ENCODE peak calls at places on chromosomes 4 and X, in four cellular contexts. One of them, this sample, is unnamed.

GRCh38 chr4:126247409-126247808 is 932.7 kb downstream of the FAT4 start:
- DNase-seq in HepG2: no peak
- DNase-seq in GM12878: no peak
- DNase-seq in K562: no peak
- DNase-seq in this sample: no peak

GRCh38 chr4:68218044-68218443 is 27.4 kb downstream of the TMPRSS11B start:
- DNase-seq in GM12878: no peak
- DNase-seq in HepG2: no peak
- DNase-seq in K562: no peak
- DNase-seq in this sample: no peak

GRCh38 chr4:80500593-80500992 is 165.1 kb downstream of the CFAP299 start:
- DNase-seq in GM12878: no peak
- DNase-seq in K562: no peak
- DNase-seq in HepG2: no peak
- DNase-seq in this sample: no peak

GRCh38 chrX:71111141-71111843 is at the start of gene IL2RG:
- DNase-seq in HepG2: no peak
- DNase-seq in K562: peak; percentile 57
- DNase-seq in GM12878: peak; percentile 87
- DNase-seq in this sample: no peak

GRCh38 chrX:18561020-18561419 is 110.9 kb downstream of the RS1 start:
- DNase-seq in GM12878: no peak
- DNase-seq in HepG2: no peak
- DNase-seq in K562: no peak
- DNase-seq in this sample: no peak

GRCh38 chr4:73259552-73260140 is 1.0 kb upstream of the ANKRD17 start:
- DNase-seq in K562: peak; percentile 11
- DNase-seq in GM12878: no peak
- DNase-seq in HepG2: peak; percentile 9
- DNase-seq in this sample: peak; percentile 21

GRCh38 chr4:25351777-25352421 is 25.2 kb upstream of the ANAPC4 start:
- DNase-seq in GM12878: no peak
- DNase-seq in K562: no peak
- DNase-seq in HepG2: no peak
- DNase-seq in this sample: peak; percentile 26

GRCh38 chr4:108611360-108611759 is 9.0 kb upstream of the RPL34 start:
- DNase-seq in K562: no peak
- DNase-seq in HepG2: no peak
- DNase-seq in GM12878: no peak
- DNase-seq in this sample: no peak

DNA sequence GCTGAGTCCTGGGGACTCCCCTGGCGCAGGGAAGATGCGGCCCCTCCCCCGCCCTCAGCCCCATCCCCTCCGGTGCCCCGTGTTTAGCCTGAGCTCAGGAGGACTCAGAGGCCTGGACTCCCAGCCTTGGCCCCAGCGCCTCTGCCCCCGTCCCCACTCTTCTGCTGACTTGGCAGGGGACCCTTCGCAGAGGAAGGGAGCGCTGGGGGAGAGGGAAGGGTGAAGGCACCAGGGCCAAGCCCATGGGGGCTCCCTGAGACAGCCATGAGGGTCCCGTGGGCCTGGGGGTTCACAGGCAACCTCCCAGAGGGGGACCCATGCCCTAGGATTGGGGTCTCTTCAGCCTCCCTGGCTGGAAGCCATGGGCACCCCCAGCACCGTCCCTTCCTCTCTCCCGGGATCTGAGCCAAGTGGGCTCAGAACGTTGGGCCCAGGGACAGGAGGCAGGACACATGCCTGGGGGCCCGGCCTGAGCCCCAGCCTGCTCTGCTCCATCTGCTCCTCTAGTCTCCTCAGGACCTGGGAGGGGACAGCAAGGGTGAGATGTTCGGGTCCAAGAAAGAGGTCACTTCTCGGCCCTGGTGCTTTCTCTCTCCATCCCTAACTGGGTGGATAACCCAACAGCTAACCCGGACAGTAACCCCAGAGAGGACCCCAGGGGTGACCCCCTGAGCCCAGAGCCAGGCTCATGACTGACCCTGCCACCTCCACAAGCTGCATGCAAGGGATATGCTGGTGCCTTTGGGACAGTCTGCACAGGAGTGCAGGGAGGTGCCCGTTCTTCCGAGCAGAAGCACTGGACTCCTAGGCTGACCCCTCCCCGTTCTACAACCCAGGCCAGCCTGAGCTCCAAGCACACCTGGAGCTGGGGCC is 1.5 kb upstream of the CPLX1 start:
- DNase-seq in HepG2: no peak
- DNase-seq in GM12878: no peak
- DNase-seq in K562: no peak
- DNase-seq in this sample: peak; percentile 35
- TF ChIP-seq EZH2 in HepG2: no peak
- TF ChIP-seq EZH2 in GM12878: no peak
- TF ChIP-seq EZH2 in K562: no peak
- TF ChIP-seq EZH2 in this sample: no peak

GRCh38 chr4:17066241-17066640 is 167.8 kb upstream of the LDB2 start:
- DNase-seq in GM12878: no peak
- DNase-seq in HepG2: no peak
- DNase-seq in K562: no peak
- DNase-seq in this sample: no peak
- TF ChIP-seq JUNB in GM12878: no peak
- TF ChIP-seq JUNB in HepG2: no peak
- TF ChIP-seq JUNB in K562: no peak
- TF ChIP-seq JUNB in this sample: no peak

GRCh38 chr4:11428161-11428700 is 463 bp downstream of the HS3ST1 start:
- DNase-seq in HepG2: no peak
- DNase-seq in GM12878: no peak
- DNase-seq in K562: no peak
- DNase-seq in this sample: peak; percentile 47

GRCh38 chr4:11426003-11426402 is 2.7 kb downstream of the HS3ST1 start:
- DNase-seq in GM12878: no peak
- DNase-seq in HepG2: no peak
- DNase-seq in K562: no peak
- DNase-seq in this sample: no peak

GRCh38 chr4:11428701-11429571 is at the start of gene HS3ST1:
- DNase-seq in K562: no peak
- DNase-seq in GM12878: no peak
- DNase-seq in HepG2: no peak
- DNase-seq in this sample: peak; percentile 91

GRCh38 chr4:11426716-11427115 is 2.0 kb downstream of the HS3ST1 start:
- DNase-seq in K562: no peak
- DNase-seq in HepG2: no peak
- DNase-seq in GM12878: no peak
- DNase-seq in this sample: no peak

GRCh38 chr4:11427201-11427996 is 1.3 kb downstream of the HS3ST1 start:
- DNase-seq in HepG2: no peak
- DNase-seq in GM12878: no peak
- DNase-seq in K562: no peak
- DNase-seq in this sample: peak; percentile 57
- TF ChIP-seq EZH2 in HepG2: no peak
- TF ChIP-seq EZH2 in GM12878: no peak
- TF ChIP-seq EZH2 in K562: no peak
- TF ChIP-seq EZH2 in this sample: no peak

DNA sequence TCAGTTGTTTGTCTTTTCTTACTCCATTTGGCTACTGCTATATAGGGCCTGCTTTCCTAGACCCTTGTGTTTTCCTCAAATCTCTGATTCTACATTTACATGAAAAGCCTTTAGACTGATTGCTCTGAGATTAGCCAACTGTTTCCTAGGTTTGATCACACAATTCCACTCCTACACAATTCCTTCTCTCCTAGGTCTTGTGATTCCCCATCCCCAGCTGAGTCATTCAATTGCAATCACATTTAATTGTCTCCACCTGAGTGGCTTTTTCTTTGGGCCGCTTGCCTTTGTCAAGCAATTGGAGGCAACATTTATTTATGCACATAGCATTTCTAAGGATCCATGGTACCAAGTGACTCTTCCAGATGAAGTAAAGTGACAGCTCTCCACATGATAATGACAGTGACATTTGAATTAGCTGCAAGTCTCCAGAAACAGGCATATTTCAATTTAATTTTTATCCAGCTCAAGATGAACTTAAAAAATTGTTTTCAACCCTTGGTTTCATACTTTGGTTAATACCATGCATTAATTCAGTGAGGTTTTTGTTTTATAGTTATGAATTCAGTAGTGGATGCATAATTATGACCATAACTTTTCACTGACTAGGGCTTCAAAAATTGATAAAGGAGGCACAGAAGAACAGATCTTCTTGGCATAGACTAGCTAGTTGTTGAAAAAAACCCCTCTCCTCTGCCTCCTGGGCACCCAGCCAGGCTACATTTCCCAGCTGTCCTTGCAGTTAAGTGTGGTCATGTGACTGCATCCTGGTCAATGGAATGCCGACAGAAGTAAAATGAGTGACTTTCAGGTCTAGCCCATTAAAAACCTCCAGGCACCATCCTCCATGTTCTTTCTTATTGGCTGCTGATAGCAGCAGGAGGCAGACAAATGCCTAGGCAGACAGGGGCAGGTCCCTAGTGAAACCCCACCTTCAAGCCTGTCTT is 35.6 kb downstream of the ATXN3L start:
- DNase-seq in K562: no peak
- DNase-seq in HepG2: no peak
- DNase-seq in GM12878: no peak
- DNase-seq in this sample: peak; percentile 23
- TF ChIP-seq JUNB in K562: no peak
- TF ChIP-seq JUNB in HepG2: no peak
- TF ChIP-seq JUNB in GM12878: no peak
- TF ChIP-seq JUNB in this sample: no peak

DNA sequence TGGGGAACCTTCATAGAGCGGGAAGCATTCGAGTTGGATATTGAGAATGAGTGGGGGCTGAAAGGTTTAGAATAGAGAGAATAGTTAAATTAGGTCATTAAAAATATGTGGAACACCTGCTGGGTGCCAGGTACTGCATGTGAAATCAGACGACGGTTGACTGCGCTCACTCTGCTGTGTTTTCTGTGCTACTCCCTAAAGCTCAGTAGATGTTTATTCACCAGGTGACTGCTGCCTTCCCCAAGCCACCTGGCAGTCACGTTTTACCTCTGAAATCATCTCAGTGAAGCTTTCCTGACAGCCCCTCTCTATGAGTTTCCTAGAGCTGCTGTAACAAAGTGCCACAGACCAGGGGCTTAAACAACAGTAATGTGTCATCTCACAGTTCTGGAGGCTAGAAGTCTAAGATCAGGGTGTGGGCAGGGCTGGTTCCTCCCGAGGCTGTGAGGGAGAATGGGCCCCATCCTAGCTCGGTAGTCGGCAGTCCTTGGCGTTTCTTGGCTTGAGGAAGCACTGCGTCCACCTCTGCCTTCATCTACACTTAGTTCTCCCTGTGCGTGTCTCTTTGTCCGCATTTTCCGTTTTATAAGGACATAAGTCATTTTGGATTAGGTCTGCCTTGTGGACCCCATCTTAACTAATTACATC is 25.3 kb downstream of the ADD1 start:
- DNase-seq in GM12878: no peak
- DNase-seq in K562: no peak
- DNase-seq in HepG2: no peak
- DNase-seq in this sample: no peak
- TF ChIP-seq EZH2 in GM12878: no peak
- TF ChIP-seq EZH2 in K562: no peak
- TF ChIP-seq EZH2 in HepG2: no peak
- TF ChIP-seq EZH2 in this sample: no peak

GRCh38 chr4:14743172-14743571 is 259.1 kb upstream of the CPEB2 start:
- DNase-seq in K562: no peak
- DNase-seq in GM12878: no peak
- DNase-seq in HepG2: no peak
- DNase-seq in this sample: no peak

GRCh38 chr4:14742054-14742453 is 260.2 kb upstream of the CPEB2 start:
- DNase-seq in GM12878: no peak
- DNase-seq in HepG2: no peak
- DNase-seq in K562: no peak
- DNase-seq in this sample: no peak

GRCh38 chr4:14744346-14744745 is 257.9 kb upstream of the CPEB2 start:
- DNase-seq in GM12878: no peak
- DNase-seq in HepG2: no peak
- DNase-seq in K562: no peak
- DNase-seq in this sample: peak; percentile 21

GRCh38 chr4:14743601-14744000 is 258.7 kb upstream of the CPEB2 start:
- DNase-seq in HepG2: no peak
- DNase-seq in GM12878: no peak
- DNase-seq in K562: no peak
- DNase-seq in this sample: no peak
- TF ChIP-seq JUNB in HepG2: no peak
- TF ChIP-seq JUNB in GM12878: no peak
- TF ChIP-seq JUNB in K562: no peak
- TF ChIP-seq JUNB in this sample: no peak

DNA sequence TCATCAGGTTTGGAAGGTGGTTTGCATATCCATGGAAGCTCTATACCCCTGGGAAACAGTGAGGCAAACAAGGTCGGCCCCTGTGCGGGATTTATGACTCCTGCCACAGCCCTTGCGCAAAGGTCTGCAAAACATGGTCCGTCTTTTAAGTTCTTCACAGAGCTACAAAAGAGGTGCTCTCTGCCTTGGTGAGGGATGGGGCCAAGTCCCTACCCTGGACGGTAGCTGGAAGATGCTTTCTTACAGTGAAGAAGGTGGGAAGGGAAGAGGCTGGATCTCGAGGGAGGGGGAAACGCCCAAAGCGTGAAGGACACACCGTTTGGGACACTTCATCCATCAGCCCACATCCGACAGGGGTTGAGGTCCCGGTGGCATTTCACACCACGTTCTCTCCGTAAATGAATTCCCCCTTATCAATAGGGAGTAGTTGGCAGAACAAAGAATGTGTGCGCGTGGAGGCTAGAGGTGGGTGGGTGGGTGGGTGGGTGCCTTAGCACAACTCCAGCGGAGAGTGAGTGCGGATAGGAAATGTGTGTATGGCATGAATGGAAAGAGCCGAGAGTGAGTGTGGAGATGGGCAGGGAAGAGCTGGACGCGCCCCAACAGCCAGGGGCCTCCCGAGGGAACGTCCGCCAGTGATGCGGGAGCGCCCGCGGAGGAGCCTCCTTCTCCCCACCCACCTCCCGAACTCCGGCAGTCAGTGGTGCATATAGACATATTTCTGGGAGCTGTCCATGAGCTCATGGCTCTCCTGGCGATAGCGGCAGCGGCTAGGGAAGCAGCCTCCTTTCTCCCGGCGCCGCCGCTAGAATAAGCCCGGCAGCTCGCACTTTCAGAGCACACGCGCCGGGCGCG is 68.3 kb downstream of the LARP7 start:
- DNase-seq in HepG2: peak; percentile 8
- DNase-seq in GM12878: no peak
- DNase-seq in K562: no peak
- DNase-seq in this sample: peak; percentile 61
- TF ChIP-seq EZH2 in HepG2: no peak
- TF ChIP-seq EZH2 in GM12878: no peak
- TF ChIP-seq EZH2 in K562: no peak
- TF ChIP-seq EZH2 in this sample: no peak

DNA sequence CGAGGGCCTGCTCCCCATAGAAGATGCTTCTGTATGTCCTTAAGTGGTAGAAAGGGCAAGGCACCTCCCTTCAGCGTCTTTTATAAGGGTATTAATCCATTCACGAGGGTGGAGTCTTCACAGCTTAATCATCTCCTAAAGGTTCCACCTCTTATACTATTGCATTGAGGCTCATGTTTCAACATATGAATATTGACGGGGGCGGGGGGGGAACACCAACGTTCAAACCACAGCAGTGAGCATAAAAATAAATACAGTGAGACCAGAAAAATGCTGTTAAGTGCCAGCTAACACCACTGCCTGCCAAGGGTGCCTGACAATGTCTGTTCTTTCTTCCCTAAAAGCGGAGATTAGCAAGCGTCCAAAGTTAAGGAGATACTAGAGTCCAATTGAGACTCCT is 323.3 kb downstream of the STK32B start:
- DNase-seq in K562: no peak
- DNase-seq in GM12878: no peak
- DNase-seq in HepG2: no peak
- DNase-seq in this sample: no peak
- TF ChIP-seq JUNB in K562: no peak
- TF ChIP-seq JUNB in GM12878: no peak
- TF ChIP-seq JUNB in HepG2: no peak
- TF ChIP-seq JUNB in this sample: no peak